ENCODE peak calls at places on chromosomes 12 and 14, in eight cellular contexts. W is endothelial cell, X is hypothalamus, F is GM04503, K is smooth muscle cell of the brain vasculature, L is KBM-7, R is iris pigment epithelial cell, B is astrocyte of the spinal cord. A is an unnamed sample.

GRCh38 chr12:120830052-120830940 is 73.9 kb downstream of the SPPL3 start:
- DNase-seq in W (no peak), X (no peak), F (no peak), K (no peak), L (peak), R (peak), B (no peak), A (no peak)

GRCh38 chr12:10392394-10392930 is 2.6 kb upstream of the KLRK1 start:
- DNase-seq in W (no peak), X (no peak), F (peak), K (peak), L (peak), R (peak), B (peak), A (peak)

GRCh38 chr14:39175445-39176262 is 600 bp downstream of the PNN start:
- DNase-seq in W (peak), X (no peak), F (no peak), K (no peak), L (peak), R (peak), B (no peak), A (no peak)

GRCh38 chr14:61642246-61642982 is 52.9 kb upstream of the HIF1A start:
- DNase-seq in W (no peak), X (no peak), F (peak), K (no peak), L (no peak), R (peak), B (no peak), A (no peak)

GRCh38 chr12:65609359-65609771 is 214.9 kb upstream of the HMGA2 start:
- DNase-seq in W (no peak), X (no peak), F (peak), K (peak), L (no peak), R (peak), B (peak), A (no peak)

GRCh38 chr12:126353604-126354003 is 1288.4 kb downstream of the AACS start:
- DNase-seq in W (no peak), X (no peak), F (no peak), K (no peak), L (no peak), R (no peak), B (peak), A (no peak)

GRCh38 chr14:81406863-81407262 is 6.7 kb upstream of the STON2 start:
- DNase-seq in W (no peak), X (no peak), F (no peak), K (peak), L (peak), R (peak), B (peak), A (peak)

GRCh38 chr12:120944645-120945217 is 33.6 kb upstream of the HNF1A start:
- DNase-seq in W (peak), X (no peak), F (no peak), K (peak), L (peak), R (peak), B (peak), A (peak)

GRCh38 chr12:1174659-1175058 is 183.6 kb downstream of the ERC1 start:
- DNase-seq in W (no peak), X (no peak), F (no peak), K (no peak), L (no peak), R (no peak), B (no peak), A (no peak)

GRCh38 chr14:55130194-55130550 is 1.1 kb downstream of the LGALS3 start:
- DNase-seq in W (no peak), X (no peak), F (no peak), K (no peak), L (no peak), R (peak), B (no peak), A (peak)